ENCODE peak calls at places on chromosomes 5 and 9, in six cellular contexts. L is GM12878, C is H1, M is GM12891, O is K562, Q is HepG2. D is an unnamed sample.

GRCh38 chr9:70601000-70601929 is 186.8 kb upstream of the KLF9 start:
- DNase-seq in Q (peak), O (no peak), M (no peak), L (no peak), C (no peak), D (no peak)

GRCh38 chr9:100554935-100555401 is 22.9 kb upstream of the CAVIN4 start:
- DNase-seq in C (no peak), O (no peak), Q (no peak), M (no peak), L (no peak), D (no peak)

GRCh38 chr9:33167084-33167948 is at the start of gene B4GALT1:
- DNase-seq in L (peak), Q (peak), O (peak), C (peak), M (peak), D (peak)

GRCh38 chr9:132283165-132283564 is 71.6 kb downstream of the SETX start:
- DNase-seq in O (no peak), M (no peak), L (no peak), C (no peak), Q (no peak), D (no peak)

GRCh38 chr5:173289372-173289771 is 38.8 kb downstream of the STC2 start:
- DNase-seq in L (no peak), C (no peak), M (no peak), Q (no peak), O (no peak), D (no peak)

GRCh38 chr5:14983666-14984441 is 112.3 kb upstream of the ANKH start:
- DNase-seq in L (no peak), O (no peak), Q (no peak), C (no peak), M (no peak), D (no peak)

GRCh38 chr5:119366537-119366874 is 10.7 kb downstream of the TNFAIP8 start:
- DNase-seq in L (no peak), O (no peak), M (no peak), C (no peak), Q (no peak), D (no peak)

GRCh38 chr5:38497946-38498345 is 58.5 kb downstream of the LIFR start:
- DNase-seq in Q (peak), M (no peak), C (no peak), L (no peak), O (no peak), D (no peak)

GRCh38 chr9:107707419-107707837 is 217.9 kb upstream of the KLF4 start:
- DNase-seq in O (peak), Q (no peak), M (no peak), L (no peak), C (no peak), D (no peak)

DNA sequence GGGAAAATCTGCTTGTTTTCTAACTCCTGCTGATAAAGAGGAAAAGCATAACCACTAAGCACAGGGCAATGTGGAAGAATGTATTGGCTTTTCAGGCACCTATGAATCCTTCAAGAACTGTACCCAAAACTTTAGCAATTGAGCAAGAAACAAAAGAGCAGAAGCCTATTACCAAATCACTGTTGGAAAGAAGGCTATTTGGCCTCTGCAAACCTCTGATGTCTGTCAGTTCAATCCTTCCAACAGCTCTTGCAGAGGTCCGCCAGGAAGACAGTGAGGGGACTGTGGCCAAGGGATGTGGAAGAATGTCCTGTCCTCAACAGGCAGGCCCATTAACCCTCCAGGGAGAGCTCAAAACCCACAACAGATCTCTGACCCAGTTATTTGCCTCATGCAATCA is 328.6 kb downstream of the ENC1 start:
- DNase-seq in M (no peak), L (no peak), C (no peak), Q (no peak), O (no peak), D (no peak)
- TF ChIP-seq POLR2AphosphoS5 in M (no peak), L (no peak), C (no peak), Q (no peak), O (no peak), D (no peak)

DNA sequence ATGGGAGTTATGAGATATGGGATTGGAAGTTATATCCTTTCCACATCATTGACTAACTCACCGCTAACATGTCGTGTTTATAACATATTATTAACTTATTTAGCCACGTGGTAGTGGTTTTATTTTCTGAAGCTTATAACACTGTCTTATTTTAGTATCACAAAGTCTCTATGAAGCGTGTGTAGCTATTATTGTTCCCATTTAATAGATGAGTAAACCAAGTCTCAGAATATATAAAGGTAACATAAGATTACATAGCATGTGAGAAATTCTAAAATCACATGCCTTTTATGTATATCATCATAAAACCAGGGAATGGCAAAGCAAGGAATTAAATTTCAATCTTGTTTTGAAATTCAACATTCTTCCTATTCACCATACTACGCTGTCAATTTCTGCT is 15.3 kb downstream of the AP3B1 start:
- DNase-seq in Q (no peak), M (no peak), O (no peak), C (no peak), L (no peak), D (no peak)
- TF ChIP-seq TAF1 in Q (no peak), M (no peak), O (no peak), C (no peak), L (no peak), D (no peak)

GRCh38 chr5:138465288-138466057 is at the start of gene EGR1:
- DNase-seq in C (peak), M (peak), Q (peak), O (peak), L (peak), D (peak)

GRCh38 chr5:138466058-138466899 is 1.0 kb downstream of the EGR1 start:
- DNase-seq in M (no peak), C (no peak), O (peak), L (no peak), Q (peak), D (no peak)

GRCh38 chr5:138468133-138468965 is 3.1 kb downstream of the EGR1 start:
- DNase-seq in Q (no peak), C (no peak), O (no peak), L (no peak), M (no peak), D (no peak)

GRCh38 chr5:138467711-138468132 is 2.4 kb downstream of the EGR1 start:
- DNase-seq in L (no peak), Q (no peak), O (no peak), M (no peak), C (no peak), D (no peak)

DNA sequence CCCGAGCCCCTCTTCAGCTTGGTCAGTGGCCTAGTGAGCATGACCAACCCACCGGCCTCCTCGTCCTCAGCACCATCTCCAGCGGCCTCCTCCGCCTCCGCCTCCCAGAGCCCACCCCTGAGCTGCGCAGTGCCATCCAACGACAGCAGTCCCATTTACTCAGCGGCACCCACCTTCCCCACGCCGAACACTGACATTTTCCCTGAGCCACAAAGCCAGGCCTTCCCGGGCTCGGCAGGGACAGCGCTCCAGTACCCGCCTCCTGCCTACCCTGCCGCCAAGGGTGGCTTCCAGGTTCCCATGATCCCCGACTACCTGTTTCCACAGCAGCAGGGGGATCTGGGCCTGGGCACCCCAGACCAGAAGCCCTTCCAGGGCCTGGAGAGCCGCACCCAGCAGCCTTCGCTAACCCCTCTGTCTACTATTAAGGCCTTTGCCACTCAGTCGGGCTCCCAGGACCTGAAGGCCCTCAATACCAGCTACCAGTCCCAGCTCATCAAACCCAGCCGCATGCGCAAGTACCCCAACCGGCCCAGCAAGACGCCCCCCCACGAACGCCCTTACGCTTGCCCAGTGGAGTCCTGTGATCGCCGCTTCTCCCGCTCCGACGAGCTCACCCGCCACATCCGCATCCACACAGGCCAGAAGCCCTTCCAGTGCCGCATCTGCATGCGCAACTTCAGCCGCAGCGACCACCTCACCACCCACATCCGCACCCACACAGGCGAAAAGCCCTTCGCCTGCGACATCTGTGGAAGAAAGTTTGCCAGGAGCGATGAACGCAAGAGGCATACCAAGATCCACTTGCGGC is 1.8 kb downstream of the EGR1 start:
- DNase-seq in Q (no peak), O (no peak), M (no peak), C (peak), L (no peak), D (no peak)
- TF ChIP-seq POLR2A in Q (no peak), O (peak), M (no peak), C (no peak), L (peak), D (peak)

GRCh38 chr5:33273985-33274384 is 166.8 kb upstream of the TARS1 start:
- DNase-seq in L (no peak), Q (no peak), C (no peak), O (no peak), M (no peak), D (no peak)

GRCh38 chr5:33270671-33271070 is 170.1 kb upstream of the TARS1 start:
- DNase-seq in C (no peak), Q (no peak), M (no peak), O (no peak), L (no peak), D (no peak)

GRCh38 chr5:33275391-33275790 is 165.4 kb upstream of the TARS1 start:
- DNase-seq in L (no peak), O (no peak), M (no peak), Q (no peak), C (no peak), D (no peak)

GRCh38 chr5:33271606-33272005 is 169.2 kb upstream of the TARS1 start:
- DNase-seq in Q (no peak), L (no peak), O (no peak), M (no peak), C (no peak), D (no peak)

DNA sequence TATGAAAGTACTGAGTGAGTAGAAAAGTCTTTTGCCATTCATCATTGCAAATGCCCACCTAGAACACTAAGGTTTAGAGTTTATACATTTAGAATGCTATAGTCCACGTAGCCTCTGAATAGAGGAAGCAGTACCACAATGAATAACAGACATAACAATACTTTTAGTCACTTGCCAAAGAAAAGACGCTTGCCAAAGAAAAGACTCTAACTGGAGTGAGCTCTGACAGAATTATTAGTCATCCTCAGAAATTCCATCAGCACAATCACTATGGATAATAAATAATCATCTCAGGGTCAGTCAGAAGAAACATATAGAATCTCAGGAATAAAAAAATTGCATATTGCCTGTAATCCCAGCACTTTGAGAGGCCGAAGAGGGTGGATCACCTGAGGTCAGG is 168.5 kb upstream of the TARS1 start:
- DNase-seq in M (no peak), O (no peak), L (no peak), Q (no peak), C (no peak), D (no peak)
- TF ChIP-seq POLR2AphosphoS5 in M (no peak), O (no peak), L (no peak), Q (no peak), C (no peak), D (no peak)

DNA sequence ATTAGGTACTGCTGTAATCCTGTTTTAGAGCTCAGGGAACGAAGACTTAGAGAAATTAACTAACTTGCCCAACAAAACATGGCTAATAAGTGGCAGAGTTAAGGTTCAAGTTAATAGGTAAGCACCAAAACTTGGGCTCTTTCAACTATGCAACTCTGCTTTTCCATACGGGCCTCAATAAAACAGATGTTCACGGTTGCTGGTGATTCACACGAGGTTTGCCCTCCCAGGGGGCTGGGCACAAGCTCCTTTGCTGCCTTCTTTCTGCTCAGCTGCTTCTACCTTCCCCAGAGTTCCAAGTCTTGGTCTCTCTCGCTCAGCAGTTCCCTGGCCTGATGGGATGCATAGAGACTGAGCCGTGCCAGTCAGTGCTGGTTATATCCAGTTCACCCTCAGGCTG is 217.9 kb downstream of the SREK1 start:
- DNase-seq in L (no peak), M (no peak), C (no peak), Q (no peak), O (no peak), D (no peak)
- TF ChIP-seq TAF1 in L (no peak), M (no peak), C (no peak), Q (no peak), O (no peak), D (no peak)

GRCh38 chr5:56159521-56159947 is 73.6 kb downstream of the ANKRD55 start:
- DNase-seq in M (no peak), C (no peak), O (no peak), L (no peak), Q (no peak), D (no peak)
- TF ChIP-seq POLR2A in M (no peak), C (no peak), O (no peak), L (no peak), Q (no peak), D (no peak)

GRCh38 chr9:86259557-86259956 is at the start of gene C9orf153:
- DNase-seq in O (no peak), M (no peak), L (no peak), Q (no peak), C (no peak), D (no peak)
- TF ChIP-seq POLR2AphosphoS5 in O (no peak), M (no peak), L (no peak), Q (no peak), C (no peak), D (no peak)

DNA sequence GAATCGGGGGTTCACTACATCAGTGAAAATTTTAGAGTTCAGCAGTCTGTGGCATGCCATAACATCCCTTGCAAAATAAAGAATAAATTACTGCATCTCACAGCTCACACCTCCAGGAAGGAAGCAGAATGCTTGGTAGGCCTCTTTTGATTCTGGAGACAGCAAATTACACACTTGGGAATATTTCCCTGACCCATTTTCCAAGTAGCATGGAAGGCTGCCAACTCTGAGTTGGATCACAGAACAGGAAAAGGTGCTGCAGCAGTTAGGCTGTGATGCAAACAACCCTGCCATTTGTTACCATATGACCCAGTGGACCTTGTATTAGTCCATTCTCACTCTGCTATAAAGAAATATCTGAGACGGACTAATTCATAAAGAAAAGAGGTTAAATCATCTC is 293.5 kb downstream of the ASTN2 start:
- DNase-seq in C (no peak), O (no peak), L (no peak), Q (no peak), M (no peak), D (no peak)
- TF ChIP-seq TAF1 in C (no peak), O (no peak), L (no peak), Q (no peak), M (no peak), D (no peak)

GRCh38 chr5:157548513-157549282 is 26.9 kb downstream of the ADAM19 start:
- DNase-seq in C (no peak), Q (no peak), O (no peak), L (no peak), M (no peak), D (no peak)
- TF ChIP-seq POLR2A in C (no peak), Q (no peak), O (no peak), L (no peak), M (no peak), D (no peak)

D was measured in GM12892.